ENCODE peak calls at places on chromosomes 1 and 21, in nine cellular contexts. B is bronchial epithelial cell, M is heart left ventricle, V is heart right ventricle, U is foreskin fibroblast, K is fibroblast of lung, W is adrenal gland, Y is fibroblast of pulmonary artery, H is ovary. O is an unnamed sample.

GRCh38 chr1:111690306-111690617 is 48.9 kb downstream of the INKA2 start:
- DNase-seq in B (no peak), M (peak), V (no peak), U (peak), K (peak), W (peak), Y (peak), H (no peak), O (no peak)

GRCh38 chr1:115262886-115263285 is 75.2 kb downstream of the NGF start:
- DNase-seq in B (no peak), M (no peak), V (no peak), U (peak), K (peak), W (no peak), Y (no peak), H (no peak), O (no peak)

GRCh38 chr1:46562498-46562897 is 11.1 kb upstream of the KNCN start:
- DNase-seq in B (no peak), M (no peak), V (no peak), U (no peak), K (no peak), W (no peak), Y (no peak), H (no peak), O (no peak)

GRCh38 chr1:151710187-151710586 is 6.4 kb downstream of the CELF3 start:
- DNase-seq in B (peak), M (no peak), V (no peak), U (peak), K (peak), W (peak), Y (peak), H (no peak), O (no peak)

GRCh38 chr21:42679319-42679981 is 26.0 kb downstream of the PDE9A start:
- DNase-seq in B (no peak), M (no peak), V (no peak), U (no peak), K (no peak), W (no peak), Y (no peak), H (no peak), O (no peak)

GRCh38 chr1:98045211-98046030 is 124.6 kb upstream of the DPYD start:
- DNase-seq in B (peak), M (no peak), V (peak), U (peak), K (peak), W (no peak), Y (peak), H (no peak), O (no peak)

GRCh38 chr1:1081311-1082238 is 7.5 kb upstream of the RNF223 start:
- DNase-seq in B (no peak), M (peak), V (peak), U (no peak), K (no peak), W (no peak), Y (no peak), H (peak), O (no peak)

GRCh38 chr1:95041491-95042165 is 31.1 kb downstream of the ALG14 start:
- DNase-seq in B (peak), M (peak), V (no peak), U (peak), K (peak), W (peak), Y (peak), H (peak), O (peak)

GRCh38 chr1:50422946-50423669 is at the start of gene DMRTA2:
- DNase-seq in B (peak), M (no peak), V (no peak), U (peak), K (no peak), W (no peak), Y (peak), H (no peak), O (peak)

GRCh38 chr1:151990856-151991198 is 2.8 kb downstream of the S100A10 start:
- DNase-seq in B (peak), M (peak), V (no peak), U (peak), K (peak), W (peak), Y (peak), H (no peak), O (no peak)

GRCh38 chr1:31984419-31985347 is 29.0 kb upstream of the KHDRBS1 start:
- DNase-seq in B (peak), M (no peak), V (no peak), U (peak), K (peak), W (no peak), Y (peak), H (no peak), O (no peak)

GRCh38 chr1:218865591-218865990 is 308.1 kb upstream of the LYPLAL1 start:
- DNase-seq in B (peak), M (no peak), V (no peak), U (peak), K (peak), W (no peak), Y (peak), H (no peak), O (no peak)

GRCh38 chr1:219416598-219417238 is 196.2 kb downstream of the ZC3H11B start:
- DNase-seq in B (peak), M (peak), V (no peak), U (peak), K (peak), W (peak), Y (peak), H (peak), O (no peak)

GRCh38 chr1:24893431-24893830 is 36.6 kb downstream of the RUNX3 start:
- DNase-seq in B (no peak), M (no peak), V (no peak), U (no peak), K (no peak), W (no peak), Y (no peak), H (peak), O (no peak)

GRCh38 chr1:32764826-32765545 is 52.2 kb downstream of the YARS1 start:
- DNase-seq in B (no peak), M (no peak), V (no peak), U (no peak), K (no peak), W (no peak), Y (no peak), H (no peak), O (no peak)

GRCh38 chr1:67713071-67713806 is 28.2 kb downstream of the GADD45A start:
- DNase-seq in B (peak), M (no peak), V (no peak), U (peak), K (peak), W (peak), Y (peak), H (no peak), O (no peak)

GRCh38 chr1:182002570-182002969 is 58.9 kb downstream of the ZNF648 start:
- DNase-seq in B (no peak), M (no peak), V (no peak), U (no peak), K (no peak), W (no peak), Y (no peak), H (no peak), O (no peak)

GRCh38 chr1:43357251-43357650 is 1.5 kb upstream of the CDC20 start:
- DNase-seq in B (no peak), M (no peak), V (no peak), U (no peak), K (no peak), W (no peak), Y (no peak), H (no peak), O (no peak)

GRCh38 chr1:13941315-13941714 is 241.3 kb downstream of the PRDM2 start:
- DNase-seq in B (no peak), M (no peak), V (no peak), U (no peak), K (no peak), W (no peak), Y (no peak), H (no peak), O (no peak)

GRCh38 chr1:151720974-151721787 is at the start of gene RIIAD1:
- DNase-seq in B (no peak), M (peak), V (peak), U (peak), K (no peak), W (peak), Y (peak), H (peak), O (no peak)

GRCh38 chr1:234990328-234990675 is 138.3 kb downstream of the TOMM20 start:
- DNase-seq in B (no peak), M (no peak), V (no peak), U (no peak), K (no peak), W (no peak), Y (no peak), H (no peak), O (no peak)
- TF ChIP-seq CTCF in B (no peak), M (no peak), V (no peak), U (no peak), K (no peak), W (no peak), Y (no peak), H (no peak), O (no peak)

GRCh38 chr1:82604524-82604923 is 803.8 kb downstream of the ADGRL2 start:
- DNase-seq in B (no peak), M (no peak), V (no peak), U (no peak), K (no peak), W (no peak), Y (no peak), H (no peak), O (no peak)
- TF ChIP-seq CTCF in B (no peak), M (no peak), V (no peak), U (no peak), K (no peak), W (no peak), Y (no peak), H (no peak), O (peak)

GRCh38 chr21:15557925-15558324 is 171.9 kb upstream of the USP25 start:
- DNase-seq in B (no peak), M (no peak), V (no peak), U (no peak), K (no peak), W (no peak), Y (no peak), H (no peak), O (no peak)

GRCh38 chr21:15558884-15559283 is 170.9 kb upstream of the USP25 start:
- DNase-seq in B (no peak), M (no peak), V (no peak), U (no peak), K (no peak), W (no peak), Y (no peak), H (no peak), O (no peak)

GRCh38 chr21:15549671-15550070 is 180.1 kb upstream of the USP25 start:
- DNase-seq in B (no peak), M (no peak), V (no peak), U (peak), K (no peak), W (no peak), Y (peak), H (no peak), O (no peak)

DNA sequence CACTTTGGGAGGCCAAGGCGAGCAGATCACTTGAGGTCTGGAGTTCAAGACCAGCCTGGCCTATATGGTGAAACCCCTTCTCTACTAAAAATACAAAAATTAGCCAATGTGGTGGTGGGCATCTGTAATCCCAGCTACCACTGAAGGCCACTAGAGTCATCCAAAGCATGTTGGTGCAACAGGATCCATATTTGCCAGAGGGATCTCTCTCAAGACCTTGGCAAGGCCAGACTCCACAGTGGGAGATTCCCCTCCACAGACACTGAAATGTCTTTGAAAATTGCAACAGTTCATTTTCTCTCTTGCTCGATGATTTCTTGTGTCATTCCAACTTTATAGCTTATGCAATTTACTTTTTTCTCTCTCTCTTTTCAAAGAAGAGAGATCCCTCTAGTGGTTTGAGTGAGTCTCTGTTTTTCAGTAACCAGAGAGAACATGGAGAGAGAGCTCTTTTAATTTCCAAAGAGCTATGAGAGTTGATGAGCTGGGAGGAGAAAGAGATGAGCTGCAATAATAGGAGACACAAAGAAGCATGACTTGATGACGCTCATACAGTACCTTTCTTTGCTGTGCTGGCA is 176.8 kb upstream of the USP25 start:
- DNase-seq in B (peak), M (no peak), V (no peak), U (peak), K (peak), W (no peak), Y (peak), H (no peak), O (no peak)
- TF ChIP-seq CTCF in B (peak), M (peak), V (no peak), U (peak), K (peak), W (peak), Y (peak), H (no peak), O (peak)

DNA sequence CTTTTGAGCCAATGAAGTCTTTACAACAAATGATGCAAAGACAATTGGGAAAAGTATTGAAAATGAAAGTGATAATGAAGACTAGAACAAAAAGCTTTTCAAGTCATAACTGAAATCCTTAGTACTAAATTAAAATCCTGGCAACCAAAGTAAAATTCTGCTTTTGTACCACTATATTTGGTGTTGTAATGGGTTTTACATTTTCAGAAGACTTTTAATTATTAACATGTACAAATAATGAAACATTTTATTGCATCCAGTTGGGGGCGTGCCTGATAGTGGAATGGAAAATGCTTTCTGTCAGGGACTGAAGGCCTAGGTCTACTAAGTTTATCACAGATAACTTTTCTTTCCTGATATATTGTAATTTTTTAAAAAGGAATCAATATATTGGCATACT is 89.4 kb downstream of the SDCCAG8 start:
- DNase-seq in B (no peak), M (no peak), V (no peak), U (no peak), K (peak), W (peak), Y (peak), H (no peak), O (no peak)
- TF ChIP-seq CTCF in B (no peak), M (peak), V (no peak), U (peak), K (no peak), W (peak), Y (peak), H (peak), O (no peak)

GRCh38 chr1:23691499-23692307 is at the start of gene RPL11:
- DNase-seq in B (peak), M (peak), V (peak), U (peak), K (peak), W (peak), Y (peak), H (peak), O (peak)

GRCh38 chr1:23695667-23696066 is 4.1 kb downstream of the RPL11 start:
- DNase-seq in B (no peak), M (no peak), V (no peak), U (no peak), K (no peak), W (no peak), Y (no peak), H (no peak), O (no peak)

GRCh38 chr1:23693599-23693998 is 2.0 kb downstream of the RPL11 start:
- DNase-seq in B (no peak), M (no peak), V (no peak), U (no peak), K (no peak), W (no peak), Y (no peak), H (no peak), O (no peak)

GRCh38 chr1:23694371-23694770 is 2.8 kb downstream of the RPL11 start:
- DNase-seq in B (no peak), M (no peak), V (no peak), U (no peak), K (no peak), W (no peak), Y (no peak), H (no peak), O (no peak)

DNA sequence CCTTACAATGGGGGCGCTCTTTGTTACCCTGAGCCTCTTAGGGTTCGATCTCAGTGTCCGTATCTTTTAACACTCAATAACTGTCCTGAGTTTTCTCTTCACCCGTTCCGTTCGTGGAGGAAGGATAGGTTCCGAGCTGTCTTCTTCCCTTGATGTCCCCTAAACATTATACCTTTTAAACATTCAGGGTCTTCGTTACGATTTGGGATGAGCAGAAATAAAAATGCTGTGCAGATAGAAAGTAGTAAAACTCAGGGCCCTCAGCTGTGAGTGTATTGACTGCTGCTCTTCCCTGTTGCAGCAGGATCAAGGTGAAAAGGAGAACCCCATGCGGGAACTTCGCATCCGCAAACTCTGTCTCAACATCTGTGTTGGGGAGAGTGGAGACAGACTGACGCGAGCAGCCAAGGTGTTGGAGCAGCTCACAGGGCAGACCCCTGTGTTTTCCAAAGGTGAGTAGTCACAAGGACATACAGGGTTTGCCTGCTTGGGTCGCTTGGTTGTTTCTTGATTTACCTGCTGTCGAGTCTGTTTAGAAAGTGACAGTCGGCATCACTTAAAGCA is 784 bp downstream of the RPL11 start:
- DNase-seq in B (no peak), M (no peak), V (no peak), U (peak), K (no peak), W (no peak), Y (no peak), H (no peak), O (no peak)
- TF ChIP-seq CTCF in B (no peak), M (no peak), V (no peak), U (no peak), K (no peak), W (no peak), Y (no peak), H (no peak), O (no peak)

DNA sequence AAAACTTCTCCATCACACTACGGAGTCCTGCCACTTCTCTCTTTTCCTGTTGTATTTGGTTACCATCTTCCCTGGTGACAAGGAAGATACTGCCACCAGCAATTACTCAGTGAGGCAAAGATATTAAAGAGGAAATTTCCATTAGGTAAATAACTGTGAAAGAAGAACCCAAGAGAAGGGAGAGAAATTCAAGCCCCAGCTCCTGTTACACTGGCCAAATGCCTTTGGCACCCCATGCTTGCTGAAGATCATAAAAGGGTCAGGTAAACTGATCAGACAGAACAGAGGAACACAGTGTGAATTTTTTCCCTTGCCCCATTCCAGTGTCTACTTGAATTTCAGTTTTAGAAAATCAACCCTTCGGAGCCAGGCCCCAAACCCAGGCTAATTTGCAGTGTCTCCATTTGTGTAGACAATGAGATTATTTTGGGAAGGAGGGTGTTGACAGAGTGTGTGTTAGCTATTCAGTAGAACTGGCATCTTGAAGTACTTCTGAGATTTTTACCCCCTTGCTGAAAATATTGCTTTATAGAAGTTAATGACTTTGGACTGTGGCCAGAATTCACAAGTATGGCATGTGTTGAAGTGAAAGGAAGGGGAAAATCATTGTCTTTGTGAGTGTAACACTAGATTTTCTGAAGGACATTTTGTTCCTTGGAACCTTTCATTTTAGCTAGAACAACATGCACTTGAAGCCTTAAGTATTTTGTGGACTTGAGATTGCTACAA is 167.0 kb downstream of the DHRS3 start:
- DNase-seq in B (no peak), M (no peak), V (no peak), U (no peak), K (no peak), W (no peak), Y (no peak), H (no peak), O (no peak)
- TF ChIP-seq CTCF in B (no peak), M (no peak), V (no peak), U (no peak), K (no peak), W (no peak), Y (no peak), H (no peak), O (no peak)